ENCODE peak calls at places on chromosomes 16 and 17, in six cellular contexts. U is KBM-7, N is mesendoderm, T is RPMI7951, D is GM04503, G is ascending aorta. B is an unnamed sample.
A peak's percentile ranks its signal among the peaks of the same experiment; 100 is the strongest.

GRCh38 chr17:75922963-75923874 is 17.6 kb downstream of the FBF1 start:
- DNase-seq in U (no peak), N (no peak), T (no peak), D (no peak), G (no peak), B (no peak)

GRCh38 chr17:81371910-81372760 is 23.1 kb upstream of the BAHCC1 start:
- DNase-seq in U (no peak), N (peak; percentile 82), T (no peak), D (no peak), G (no peak), B (no peak)

GRCh38 chr17:27504188-27504995 is 48.1 kb downstream of the KSR1 start:
- DNase-seq in U (no peak), N (no peak), T (no peak), D (no peak), G (no peak), B (no peak)

GRCh38 chr17:7260601-7261376 is 1.5 kb downstream of the CLDN7 start:
- DNase-seq in U (no peak), N (peak; percentile 80), T (no peak), D (no peak), G (no peak), B (no peak)

GRCh38 chr17:79976451-79976850 is 59.2 kb downstream of the TBC1D16 start:
- DNase-seq in U (no peak), N (no peak), T (no peak), D (no peak), G (no peak), B (no peak)

GRCh38 chr17:5584383-5584951 is at the start of gene NLRP1:
- DNase-seq in U (peak; percentile 96), N (peak; percentile 69), T (peak; percentile 89), D (peak; percentile 82), G (peak; percentile 96), B (peak; percentile 76)

GRCh38 chr16:68072038-68072695 is 13.0 kb upstream of the NFATC3 start:
- DNase-seq in U (no peak), N (no peak), T (peak; percentile 50), D (peak; percentile 61), G (peak; percentile 63), B (no peak)

GRCh38 chr17:81164464-81165245 is 652 bp upstream of the PVALEF start:
- DNase-seq in U (peak; percentile 4), N (no peak), T (no peak), D (no peak), G (no peak), B (no peak)

GRCh38 chr16:77807-78443 is at the start of gene MPG:
- DNase-seq in U (peak; percentile 59), N (peak; percentile 76), T (peak; percentile 76), D (no peak), G (peak; percentile 92), B (no peak)

GRCh38 chr17:27494192-27495091 is 38.2 kb downstream of the KSR1 start:
- DNase-seq in U (no peak), N (peak; percentile 69), T (no peak), D (peak; percentile 51), G (peak; percentile 91), B (no peak)

GRCh38 chr17:38415250-38416194 is 12.7 kb upstream of the ARHGAP23 start:
- DNase-seq in U (peak; percentile 74), N (peak; percentile 89), T (no peak), D (no peak), G (no peak), B (no peak)

GRCh38 chr17:35847006-35847405 is 21.7 kb downstream of the HEATR9 start:
- DNase-seq in U (no peak), N (no peak), T (no peak), D (no peak), G (no peak), B (no peak)

GRCh38 chr16:85286970-85287814 is 174.9 kb upstream of the CIBAR2 start:
- DNase-seq in U (no peak), N (no peak), T (peak; percentile 94), D (no peak), G (no peak), B (peak; percentile 27)

GRCh38 chr16:5852151-5852550 is 754.6 kb upstream of the EEF2KMT start:
- DNase-seq in U (no peak), N (no peak), T (peak; percentile 15), D (no peak), G (no peak), B (no peak)

GRCh38 chr16:27191352-27191924 is 11.9 kb upstream of the KDM8 start:
- DNase-seq in U (no peak), N (peak; percentile 23), T (no peak), D (no peak), G (no peak), B (no peak)

GRCh38 chr17:38628441-38628840 is 22.7 kb upstream of the SRCIN1 start:
- DNase-seq in U (peak; percentile 29), N (peak; percentile 79), T (peak; percentile 56), D (no peak), G (peak; percentile 7), B (no peak)

GRCh38 chr16:83951544-83951943 is 1.5 kb upstream of the OSGIN1 start:
- DNase-seq in U (no peak), N (no peak), T (no peak), D (no peak), G (no peak), B (no peak)

B was measured in skeletal muscle cell.